ENCODE peak calls at places on chromosome 1, in ten cellular contexts. V is heart left ventricle; T is activated CD4-positive, CD25-positive, alpha-beta regulatory T cell treated with anti-CD3 and anti-CD28 coated beads, Interleukin-2, amount 50 U/mL, for 72 hours; X is EL; I is transverse colon; B is GM23338; L is NCI-H1417 treated with DMSO at 0.1 percent for 48 hours; C is stimulated activated naive B cell treated with anti-CD40 and anti-IgM and Interleukin-4, amounts not matched to agents 10 μg/mL and 1 μg/mL and 100 μg/mL, for 72 hours; A is NCI-H524; E is NCI-H1105. H is an unnamed sample.

GRCh38 chr1:37157634-37158033 is 123.3 kb upstream of the GRIK3 start:
- DNase-seq in V (no peak), C (no peak), X (no peak), I (no peak), A (no peak), L (no peak), T (no peak), B (no peak), E (no peak), H (no peak)

GRCh38 chr1:94739521-94740061 is 80.6 kb upstream of the SLC44A3 start:
- DNase-seq in A (no peak), E (no peak), B (no peak), C (no peak), L (no peak), I (no peak), V (no peak), X (peak), T (no peak), H (no peak)

GRCh38 chr1:12542138-12542465 is 75.9 kb downstream of the DHRS3 start:
- DNase-seq in X (no peak), I (no peak), C (no peak), B (no peak), E (no peak), T (no peak), L (no peak), A (no peak), V (no peak), H (no peak)

GRCh38 chr1:186915555-186915954 is 86.8 kb downstream of the PLA2G4A start:
- DNase-seq in B (no peak), X (no peak), V (no peak), T (no peak), E (no peak), I (no peak), L (no peak), A (no peak), C (no peak), H (no peak)

GRCh38 chr1:227072991-227073390 is 132.9 kb downstream of the COQ8A start:
- DNase-seq in C (no peak), L (no peak), B (no peak), E (no peak), I (no peak), X (peak), A (no peak), T (no peak), V (no peak), H (no peak)

GRCh38 chr1:180920702-180921101 is 8.0 kb downstream of the KIAA1614 start:
- DNase-seq in B (peak), T (no peak), V (peak), X (no peak), I (no peak), C (no peak), A (no peak), E (no peak), L (no peak), H (no peak)

GRCh38 chr1:229224308-229224707 is 46.6 kb upstream of the RAB4A start:
- DNase-seq in X (no peak), C (no peak), I (no peak), T (no peak), E (no peak), A (no peak), B (no peak), V (no peak), L (no peak), H (no peak)

GRCh38 chr1:15756143-15757015 is 2.2 kb upstream of the FBLIM1 start:
- DNase-seq in L (no peak), C (no peak), T (no peak), I (peak), X (no peak), V (no peak), E (peak), B (peak), A (no peak), H (no peak)

H was measured in AG09319.